ENCODE peak calls at places on chromosomes 3 and 15, in nine cellular contexts. W is stimulated activated CD4-positive, alpha-beta T cell treated with anti-CD3 and anti-CD28 coated beads, Interleukin-15, amount 100 ng/mL, for 1 hour; C is Kasumi-1; O is D341Med; G is SJSA1; N is anterior cingulate cortex; H is amniotic stem cell; P is HEK293T; V is hypothalamus. I is an unnamed sample.

GRCh38 chr3:170323371-170323770 is 34.1 kb upstream of the SKIL start:
- DNase-seq in W (no peak), C (no peak), O (no peak), G (no peak), N (no peak), H (no peak), P (no peak), V (no peak), I (no peak)

GRCh38 chr15:66707310-66708160 is 5.5 kb downstream of the SMAD6 start:
- DNase-seq in W (no peak), C (no peak), O (peak; percentile 89), G (peak; percentile 67), N (no peak), H (no peak), P (peak; percentile 74), V (no peak), I (no peak)

GRCh38 chr3:52047295-52047960 is 8.9 kb downstream of the DUSP7 start:
- DNase-seq in W (no peak), C (no peak), O (peak; percentile 54), G (no peak), N (peak; percentile 86), H (no peak), P (no peak), V (peak; percentile 91), I (no peak)

GRCh38 chr15:74845208-74845568 is 2.2 kb upstream of the ULK3 start:
- DNase-seq in W (peak; percentile 32), C (no peak), O (no peak), G (no peak), N (no peak), H (no peak), P (no peak), V (no peak), I (no peak)

GRCh38 chr3:10747341-10747740 is 68.7 kb upstream of the SLC6A11 start:
- DNase-seq in W (no peak), C (no peak), O (no peak), G (no peak), N (no peak), H (no peak), P (no peak), V (no peak), I (no peak)

GRCh38 chr15:99169769-99170311 is 65.0 kb downstream of the SYNM start:
- DNase-seq in W (no peak), C (no peak), O (no peak), G (no peak), N (no peak), H (peak; percentile 39), P (no peak), V (no peak), I (no peak)

GRCh38 chr3:32934150-32934742 is 17.2 kb upstream of the CCR4 start:
- DNase-seq in W (no peak), C (peak; percentile 10), O (peak; percentile 43), G (no peak), N (no peak), H (no peak), P (no peak), V (no peak), I (no peak)

GRCh38 chr3:98390366-98390765 is at the start of gene OR5K3:
- DNase-seq in W (no peak), C (no peak), O (no peak), G (no peak), N (no peak), H (no peak), P (no peak), V (no peak), I (no peak)

GRCh38 chr3:14213066-14213774 is 34.6 kb downstream of the LSM3 start:
- DNase-seq in W (no peak), C (no peak), O (no peak), G (no peak), N (no peak), H (no peak), P (no peak), V (no peak), I (no peak)

GRCh38 chr3:53154731-53155320 is 6.2 kb upstream of the PRKCD start:
- DNase-seq in W (no peak), C (no peak), O (no peak), G (no peak), N (peak; percentile 45), H (no peak), P (no peak), V (no peak), I (no peak)

GRCh38 chr3:45688194-45688881 is 858 bp upstream of the SACM1L start:
- DNase-seq in W (no peak), C (peak; percentile 64), O (peak; percentile 72), G (no peak), N (peak; percentile 53), H (no peak), P (peak; percentile 43), V (no peak), I (no peak)

GRCh38 chr15:84863480-84864428 is 20.7 kb upstream of the SLC28A1 start:
- DNase-seq in W (no peak), C (no peak), O (no peak), G (no peak), N (no peak), H (no peak), P (no peak), V (no peak), I (no peak)

GRCh38 chr3:182027366-182027765 is 315.6 kb downstream of the SOX2 start:
- DNase-seq in W (no peak), C (no peak), O (no peak), G (no peak), N (no peak), H (no peak), P (no peak), V (no peak), I (no peak)

GRCh38 chr15:66581972-66582537 is 16.3 kb upstream of the LCTL start:
- DNase-seq in W (no peak), C (peak; percentile 39), O (no peak), G (no peak), N (no peak), H (no peak), P (no peak), V (no peak), I (no peak)